ENCODE peak calls at places on chromosomes 11 and 22, in eight cellular contexts. R is stimulated activated CD4-positive, alpha-beta T cell treated with anti-CD3 and anti-CD28 coated beads, TNF-alpha, amount 100 ng/mL, for 48 hours; C is T-helper 9 cell; U is body of pancreas; S is neural crest cell; T is HCEC 1CT; H is iris pigment epithelial cell; A is hypothalamus. W is an unnamed sample.

GRCh38 chr11:69530278-69531070 is 49.0 kb downstream of the LINC01488 start:
- DNase-seq in A (no peak), H (no peak), U (no peak), R (no peak), S (no peak), T (no peak), C (no peak), W (no peak)

GRCh38 chr11:1749787-1750351 is 526 bp downstream of the IFITM10 start:
- DNase-seq in U (no peak), R (no peak), A (no peak), H (peak), C (no peak), T (no peak), S (no peak), W (peak)

GRCh38 chr22:36546092-36546804 is 17.3 kb upstream of the EIF3D start:
- DNase-seq in H (peak), R (peak), C (no peak), S (peak), A (peak), T (peak), U (peak), W (peak)

GRCh38 chr11:44011797-44012196 is 36.0 kb upstream of the ACCSL start:
- DNase-seq in U (no peak), S (no peak), C (no peak), T (peak), A (no peak), H (peak), R (no peak), W (no peak)

GRCh38 chr11:66119348-66120133 is 49.5 kb downstream of the PACS1 start:
- DNase-seq in H (peak), S (no peak), C (no peak), T (peak), U (peak), A (no peak), R (no peak), W (no peak)

GRCh38 chr11:106466441-106467190 is 389.2 kb downstream of the AASDHPPT start:
- DNase-seq in C (no peak), T (peak), H (peak), R (no peak), S (no peak), A (no peak), U (no peak), W (peak)

GRCh38 chr11:122209619-122210377 is 93.8 kb upstream of the BLID start:
- DNase-seq in S (no peak), A (peak), R (no peak), H (peak), U (peak), C (no peak), T (peak), W (peak)

GRCh38 chr22:50112151-50113118 is 22.6 kb downstream of the MOV10L1 start:
- DNase-seq in U (no peak), C (no peak), H (peak), A (no peak), R (no peak), T (peak), S (no peak), W (no peak)

GRCh38 chr11:68163691-68164090 is 42.5 kb upstream of the CHKA start:
- DNase-seq in S (no peak), A (no peak), U (no peak), C (no peak), H (no peak), R (no peak), T (no peak), W (no peak)

GRCh38 chr22:39723463-39723862 is 152.9 kb downstream of the CACNA1I start:
- DNase-seq in H (no peak), U (no peak), R (no peak), C (no peak), A (no peak), S (no peak), T (no peak), W (no peak)

GRCh38 chr22:20904008-20904979 is 12.9 kb upstream of the CRKL start:
- DNase-seq in H (peak), C (no peak), A (no peak), S (no peak), R (no peak), T (peak), U (no peak), W (peak)

GRCh38 chr11:61749607-61750217 is 2.7 kb upstream of the MYRF start:
- DNase-seq in S (peak), A (peak), T (no peak), U (no peak), H (no peak), C (no peak), R (no peak), W (no peak)

GRCh38 chr11:7143908-7144307 is 55.1 kb downstream of the RBMXL2 start:
- DNase-seq in H (peak), U (no peak), C (no peak), R (no peak), S (no peak), T (peak), A (no peak), W (peak)

GRCh38 chr22:40995821-40996220 is 44.6 kb downstream of the RBX1 start:
- DNase-seq in U (no peak), R (no peak), T (no peak), A (no peak), C (no peak), S (no peak), H (no peak), W (no peak)

GRCh38 chr11:65311197-65311631 is 3.5 kb upstream of the CDC42EP2 start:
- DNase-seq in A (no peak), H (no peak), S (no peak), R (no peak), C (no peak), U (no peak), T (peak), W (peak)

GRCh38 chr22:40076702-40077645 is 82.2 kb downstream of the FAM83F start:
- DNase-seq in C (no peak), R (no peak), U (no peak), H (peak), A (no peak), S (no peak), T (no peak), W (no peak)